ENCODE peak calls at places on chromosomes 3 and 15, in eight cellular contexts. X, G, N, W, R, H, K and T are unnamed samples.

GRCh38 chr15:84657748-84658079 is 285 bp downstream of the NMB start:
- DNase-seq in X (no peak), G (no peak), N (no peak), W (no peak), R (no peak), H (no peak), K (no peak), T (no peak)

GRCh38 chr3:188554404-188554803 is 400.4 kb downstream of the LPP start:
- DNase-seq in X (no peak), G (no peak), N (no peak), W (peak; percentile 58), R (no peak), H (peak; percentile 85), K (no peak), T (no peak)

GRCh38 chr3:155504682-155505081 is 211.2 kb upstream of the STRIT1 start:
- DNase-seq in X (no peak), G (no peak), N (no peak), W (no peak), R (no peak), H (no peak), K (no peak), T (no peak)

GRCh38 chr3:51985971-51986947 is 2.9 kb downstream of the ACY1 start:
- DNase-seq in X (no peak), G (no peak), N (no peak), W (no peak), R (no peak), H (no peak), K (no peak), T (no peak)

GRCh38 chr15:42490246-42490742 is 647 bp downstream of the ZNF106 start:
- DNase-seq in X (no peak), G (no peak), N (no peak), W (no peak), R (no peak), H (no peak), K (no peak), T (no peak)

GRCh38 chr3:27134165-27134796 is 234.9 kb downstream of the NEK10 start:
- DNase-seq in X (peak; percentile 26), G (peak; percentile 60), N (no peak), W (peak; percentile 39), R (peak; percentile 43), H (peak; percentile 82), K (peak; percentile 77), T (peak; percentile 64)

GRCh38 chr3:186108106-186108940 is 566 bp downstream of the ETV5 start:
- DNase-seq in X (no peak), G (peak; percentile 50), N (peak; percentile 78), W (peak; percentile 71), R (peak; percentile 76), H (peak; percentile 56), K (peak; percentile 86), T (peak; percentile 60)

GRCh38 chr15:91572110-91572509 is 281.4 kb upstream of the SLCO3A1 start:
- DNase-seq in X (no peak), G (no peak), N (no peak), W (peak; percentile 78), R (no peak), H (peak; percentile 58), K (no peak), T (no peak)

GRCh38 chr15:31540633-31541032 is 214.0 kb downstream of the KLF13 start:
- DNase-seq in X (no peak), G (no peak), N (no peak), W (no peak), R (no peak), H (no peak), K (no peak), T (no peak)

GRCh38 chr3:50508821-50509220 is 5.4 kb upstream of the CACNA2D2 start:
- DNase-seq in X (no peak), G (no peak), N (no peak), W (no peak), R (no peak), H (no peak), K (no peak), T (no peak)

GRCh38 chr15:66555685-66556084 is 10.1 kb downstream of the LCTL start:
- DNase-seq in X (no peak), G (no peak), N (no peak), W (no peak), R (no peak), H (no peak), K (no peak), T (no peak)

GRCh38 chr3:13325892-13326443 is 94.2 kb downstream of the NUP210 start:
- DNase-seq in X (no peak), G (no peak), N (no peak), W (no peak), R (no peak), H (no peak), K (no peak), T (no peak)

GRCh38 chr3:150469031-150469930 is 61.2 kb downstream of the TSC22D2 start:
- DNase-seq in X (no peak), G (peak; percentile 61), N (no peak), W (peak; percentile 99), R (peak; percentile 80), H (peak; percentile 98), K (no peak), T (peak; percentile 66)

GRCh38 chr15:81002254-81003022 is 1.7 kb downstream of the TLNRD1 start:
- DNase-seq in X (no peak), G (peak; percentile 29), N (no peak), W (peak; percentile 22), R (no peak), H (no peak), K (no peak), T (no peak)

GRCh38 chr3:172958565-172958964 is 182.5 kb downstream of the SPATA16 start:
- DNase-seq in X (no peak), G (no peak), N (no peak), W (no peak), R (no peak), H (no peak), K (no peak), T (no peak)

GRCh38 chr3:185912929-185913901 is 24.6 kb downstream of the TRA2B start:
- DNase-seq in X (no peak), G (no peak), N (no peak), W (no peak), R (no peak), H (peak; percentile 18), K (no peak), T (no peak)

GRCh38 chr3:112642912-112643506 is 2.1 kb upstream of the CCDC80 start:
- DNase-seq in X (peak; percentile 73), G (peak; percentile 78), N (peak; percentile 78), W (peak; percentile 89), R (peak; percentile 88), H (peak; percentile 95), K (peak; percentile 89), T (peak; percentile 91)

GRCh38 chr15:35485411-35485810 is 60.6 kb downstream of the DPH6 start:
- DNase-seq in X (no peak), G (no peak), N (no peak), W (no peak), R (no peak), H (no peak), K (no peak), T (no peak)

GRCh38 chr3:177641206-177641605 is 443.9 kb upstream of the TBL1XR1 start:
- DNase-seq in X (no peak), G (no peak), N (no peak), W (no peak), R (no peak), H (no peak), K (no peak), T (no peak)
- H3K27ac ChIP-seq in X (no peak overlapping the region), G (no peak overlapping the region), N (no peak overlapping the region), W (no peak overlapping the region), R (no peak overlapping the region), H (no peak overlapping the region), K (no peak overlapping the region), T (no peak overlapping the region)

DNA sequence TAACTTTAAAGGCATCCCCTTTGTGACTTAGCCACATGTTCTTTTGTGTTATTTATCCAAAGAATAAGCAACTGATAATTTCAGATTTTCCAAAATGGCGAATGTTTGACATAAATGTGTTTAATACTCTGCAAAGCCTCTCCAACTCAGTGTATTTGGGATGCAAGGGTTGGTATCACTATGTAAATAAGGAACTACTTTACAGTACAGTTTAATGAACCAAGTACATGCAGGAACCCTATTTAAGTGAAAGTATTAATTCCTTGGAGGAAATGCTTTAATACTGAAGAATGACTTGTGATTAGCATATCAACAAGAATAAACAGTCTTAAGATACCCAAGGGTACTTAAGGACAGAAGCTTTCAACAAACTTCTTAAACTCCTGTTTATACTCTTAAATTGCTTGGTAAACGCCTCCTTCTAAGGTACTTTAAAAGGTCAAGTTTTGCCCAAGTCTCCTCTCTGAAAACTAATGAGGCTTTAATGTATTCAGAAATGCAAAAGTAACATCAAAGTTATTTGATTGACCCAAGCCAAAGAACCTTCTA is 107.7 kb downstream of the TNIK start:
- DNase-seq in X (no peak), G (no peak), N (no peak), W (no peak), R (no peak), H (no peak), K (no peak), T (no peak)
- H3K4me1 ChIP-seq in X (peaks cover 22% of the 10 kb centered on the region), G (peaks cover 45% of the 10 kb centered on the region), N (peaks cover 3% of the 10 kb centered on the region), W (peaks cover 11% of the 10 kb centered on the region), R (no peaks in the 10 kb centered on the region), H (peaks cover 83% of the 10 kb centered on the region), K (peaks cover 22% of the 10 kb centered on the region), T (no peaks in the 10 kb centered on the region)

GRCh38 chr3:44865272-44866005 is 3.7 kb downstream of the TMEM42 start:
- DNase-seq in X (peak; percentile 38), G (no peak), N (no peak), W (no peak), R (no peak), H (no peak), K (no peak), T (no peak)

GRCh38 chr3:44861412-44862220 is at the start of gene TMEM42:
- DNase-seq in X (peak; percentile 88), G (peak; percentile 91), N (peak; percentile 97), W (peak; percentile 92), R (peak; percentile 83), H (peak; percentile 59), K (peak; percentile 93), T (peak; percentile 89)

GRCh38 chr3:44862221-44862637 is 517 bp downstream of the TMEM42 start:
- DNase-seq in X (no peak), G (no peak), N (no peak), W (peak; percentile 37), R (no peak), H (peak; percentile 11), K (no peak), T (no peak)

GRCh38 chr3:44860117-44860516 is 1.6 kb upstream of the TMEM42 start:
- DNase-seq in X (no peak), G (no peak), N (no peak), W (no peak), R (no peak), H (no peak), K (no peak), T (no peak)
- H3K27ac ChIP-seq in X (no peak overlapping the region), G (no peak overlapping the region), N (no peak overlapping the region), W (no peak overlapping the region), R (no peak overlapping the region), H (no peak overlapping the region), K (no peak overlapping the region), T (no peak overlapping the region)

DNA sequence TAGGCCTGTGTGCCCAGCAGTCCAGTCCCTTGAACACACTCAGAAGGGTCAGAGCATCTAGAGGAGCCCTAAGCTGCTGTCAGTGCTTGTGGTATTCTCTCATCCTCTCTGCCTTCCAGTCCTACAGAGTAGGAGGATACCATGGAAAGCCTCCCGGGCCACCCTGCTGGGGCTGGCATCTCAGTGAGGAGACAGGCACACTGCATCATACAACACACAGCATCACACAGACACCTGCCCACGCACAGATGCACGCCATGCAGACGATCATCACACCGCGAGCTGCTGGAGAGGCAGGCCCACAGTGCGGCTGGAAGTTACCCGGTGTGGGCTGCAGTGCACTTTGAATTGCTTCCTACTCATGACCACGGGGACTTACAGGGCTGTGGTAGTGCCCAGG is 15.2 kb downstream of the GABRA5 start:
- DNase-seq in X (no peak), G (no peak), N (no peak), W (no peak), R (no peak), H (no peak), K (no peak), T (no peak)
- H3K4me1 ChIP-seq in X (no peaks in the 10 kb centered on the region), G (no peaks in the 10 kb centered on the region), N (no peaks in the 10 kb centered on the region), W (no peaks in the 10 kb centered on the region), R (no peaks in the 10 kb centered on the region), H (no peaks in the 10 kb centered on the region), K (no peaks in the 10 kb centered on the region), T (no peaks in the 10 kb centered on the region)

GRCh38 chr15:75662823-75663519 is 15.3 kb downstream of the SNX33 start:
- DNase-seq in X (no peak), G (no peak), N (no peak), W (no peak), R (no peak), H (no peak), K (no peak), T (no peak)
- H3K27ac ChIP-seq in X (no peak overlapping the region), G (no peak overlapping the region), N (peak overlapping the region; percentile 89), W (no peak overlapping the region), R (peak overlapping the region; percentile 83), H (no peak overlapping the region), K (no peak overlapping the region), T (peak overlapping the region; percentile 78)